ENCODE peak calls at places on chromosomes 6 and 20, in nine cellular contexts. I is activated T-helper 1 cell treated with anti-CD3 and anti-CD28 coated beads, Interleukin-2, amount 50 U/mL, for 16 hours; R is COR-L47; P is anterior cingulate cortex; L is memory B cell; K is fibroblast of lung; E is AG10803; Q is NCI-H1105; T is neuronal stem cell. W is an unnamed sample.

GRCh38 chr6:30192076-30192475 is 21.1 kb downstream of the TRIM26 start:
- DNase-seq in Q (no peak), K (no peak), P (no peak), T (no peak), E (no peak), L (no peak), I (no peak), R (no peak), W (no peak)

GRCh38 chr6:156250593-156250992 is 526.6 kb upstream of the ARID1B start:
- DNase-seq in P (no peak), I (no peak), T (no peak), R (no peak), K (no peak), Q (no peak), E (no peak), L (no peak), W (no peak)

GRCh38 chr6:148457137-148457842 is 114.7 kb downstream of the SASH1 start:
- DNase-seq in K (no peak), R (no peak), I (no peak), Q (no peak), L (no peak), E (peak; percentile 63), P (no peak), T (no peak), W (no peak)

GRCh38 chr20:8964944-8965562 is 103.8 kb upstream of the PLCB4 start:
- DNase-seq in P (no peak), L (no peak), R (no peak), I (no peak), E (no peak), Q (no peak), T (no peak), K (no peak), W (no peak)

GRCh38 chr6:101585501-101585900 is 192.0 kb downstream of the GRIK2 start:
- DNase-seq in T (no peak), I (no peak), Q (no peak), K (no peak), P (no peak), E (no peak), R (no peak), L (no peak), W (no peak)

GRCh38 chr20:49526056-49526455 is 41.9 kb downstream of the PTGIS start:
- DNase-seq in T (no peak), E (no peak), L (no peak), P (no peak), I (no peak), K (no peak), R (no peak), Q (no peak), W (no peak)

GRCh38 chr6:2545351-2545750 is 205.4 kb downstream of the MYLK4 start:
- DNase-seq in T (no peak), K (no peak), P (no peak), R (no peak), Q (no peak), E (no peak), I (no peak), L (no peak), W (no peak)

GRCh38 chr20:12058201-12058600 is 140.5 kb downstream of the BTBD3 start:
- DNase-seq in K (no peak), I (no peak), P (no peak), E (peak; percentile 63), Q (no peak), R (no peak), L (no peak), T (no peak), W (no peak)

GRCh38 chr6:151075527-151075926 is 164.2 kb upstream of the AKAP12 start:
- DNase-seq in I (no peak), T (no peak), L (no peak), Q (no peak), E (peak; percentile 58), K (peak; percentile 90), P (no peak), R (no peak), W (no peak)

GRCh38 chr20:51440589-51440988 is 101.9 kb downstream of the NFATC2 start:
- DNase-seq in Q (no peak), P (no peak), K (no peak), L (no peak), R (no peak), I (no peak), T (no peak), E (no peak), W (no peak)

GRCh38 chr6:78629154-78629721 is 238.1 kb upstream of the IRAK1BP1 start:
- DNase-seq in K (peak; percentile 25), E (peak; percentile 43), Q (no peak), T (no peak), R (no peak), L (no peak), P (no peak), I (no peak), W (no peak)

GRCh38 chr6:24093381-24093780 is 32.6 kb upstream of the NRSN1 start:
- DNase-seq in K (no peak), T (no peak), I (no peak), E (no peak), R (no peak), Q (no peak), P (no peak), L (no peak), W (no peak)

GRCh38 chr6:13810688-13811446 is 3.5 kb downstream of the MCUR1 start:
- DNase-seq in R (no peak), K (no peak), I (no peak), E (peak; percentile 50), P (no peak), Q (no peak), T (no peak), L (no peak), W (no peak)

GRCh38 chr6:111844921-111845320 is 28.3 kb downstream of the FYN start:
- DNase-seq in L (no peak), E (no peak), K (no peak), Q (no peak), I (no peak), T (no peak), R (no peak), P (peak; percentile 12), W (no peak)

GRCh38 chr6:4113623-4114022 is 21.8 kb downstream of the ECI2 start:
- DNase-seq in Q (no peak), L (no peak), I (no peak), R (no peak), E (no peak), K (peak; percentile 31), P (no peak), T (no peak), W (no peak)

GRCh38 chr6:41371992-41372525 is 36.7 kb downstream of the NCR2 start:
- DNase-seq in E (peak; percentile 25), K (peak; percentile 15), I (no peak), L (no peak), R (no peak), T (no peak), Q (no peak), P (no peak), W (no peak)

GRCh38 chr6:100138346-100139022 is 144.5 kb upstream of the MCHR2 start:
- DNase-seq in P (no peak), Q (peak; percentile 65), T (no peak), I (no peak), K (no peak), L (no peak), E (no peak), R (peak; percentile 38), W (no peak)

GRCh38 chr20:1801551-1801950 is 93.7 kb upstream of the SIRPA start:
- DNase-seq in K (no peak), T (no peak), I (no peak), P (no peak), R (no peak), L (no peak), Q (no peak), E (no peak), W (no peak)

GRCh38 chr6:47836639-47837038 is 54.8 kb downstream of the OPN5 start:
- DNase-seq in L (no peak), I (no peak), Q (no peak), P (no peak), E (no peak), R (no peak), T (no peak), K (no peak), W (no peak)

GRCh38 chr6:108091288-108091687 is 16.7 kb upstream of the OSTM1 start:
- DNase-seq in Q (no peak), T (no peak), K (no peak), R (no peak), P (no peak), E (no peak), I (no peak), L (no peak), W (no peak)

GRCh38 chr6:136553166-136553787 is 3.1 kb upstream of the MAP7 start:
- DNase-seq in E (no peak), K (no peak), R (no peak), Q (no peak), L (no peak), T (no peak), P (no peak), I (no peak), W (no peak)

GRCh38 chr6:35557239-35557638 is 44.5 kb upstream of the TULP1 start:
- DNase-seq in Q (no peak), I (no peak), P (no peak), T (no peak), R (no peak), K (no peak), L (no peak), E (no peak), W (no peak)

GRCh38 chr6:117448732-117449131 is 23.0 kb upstream of the ROS1 start:
- DNase-seq in T (no peak), I (no peak), K (peak; percentile 89), Q (no peak), L (no peak), R (no peak), P (no peak), E (peak; percentile 96), W (no peak)

GRCh38 chr6:160523223-160523622 is 140.9 kb downstream of the LPA start:
- DNase-seq in P (no peak), E (no peak), Q (no peak), T (no peak), K (no peak), I (no peak), R (no peak), L (no peak), W (no peak)

GRCh38 chr6:31663087-31663960 is 1.5 kb downstream of the GPANK1 start:
- DNase-seq in Q (no peak), K (peak; percentile 34), R (no peak), L (no peak), P (no peak), E (no peak), I (no peak), T (no peak), W (no peak)

GRCh38 chr6:169263374-169263773 is 9.7 kb upstream of the THBS2 start:
- DNase-seq in R (no peak), K (no peak), P (no peak), T (no peak), E (no peak), Q (no peak), L (no peak), I (no peak), W (no peak)

GRCh38 chr20:53609501-53610445 is 16.1 kb upstream of the ZNF217 start:
- DNase-seq in Q (peak; percentile 47), I (peak; percentile 54), L (no peak), R (no peak), K (peak; percentile 61), T (no peak), E (peak; percentile 45), P (no peak), W (peak; percentile 80)

GRCh38 chr20:57032847-57033246 is 233.6 kb downstream of the BMP7 start:
- DNase-seq in Q (no peak), P (no peak), I (no peak), R (no peak), E (no peak), K (no peak), T (no peak), L (no peak), W (no peak)

GRCh38 chr6:10478187-10479040 is 42.7 kb upstream of the GCNT2 start:
- DNase-seq in E (peak; percentile 24), P (no peak), K (peak; percentile 52), Q (peak; percentile 17), L (peak; percentile 22), R (peak; percentile 62), T (peak; percentile 50), I (no peak), W (no peak)

GRCh38 chr6:168137024-168137423 is 58.0 kb upstream of the FRMD1 start:
- DNase-seq in P (no peak), L (no peak), T (no peak), R (no peak), I (no peak), E (no peak), K (no peak), Q (no peak), W (no peak)

GRCh38 chr6:47016236-47016635 is 25.9 kb downstream of the ADGRF1 start:
- DNase-seq in L (no peak), R (no peak), T (peak; percentile 15), E (no peak), P (no peak), I (no peak), Q (peak; percentile 85), K (peak; percentile 8), W (no peak)

W was measured in stimulated activated naive CD4-positive, alpha-beta T cell.